ENCODE peak calls at places on chromosome 4, in five cellular contexts. Z is iris pigment epithelial cell; D is stimulated activated CD4-positive, alpha-beta T cell treated with anti-CD3 and anti-CD28 coated beads, Interleukin-1b, Interleukin-23, amount 100 ng/mL, for 24 hours; B is heart right ventricle; U is lung. Y is an unnamed sample.

GRCh38 chr4:4787421-4787820 is 72.0 kb upstream of the MSX1 start:
- DNase-seq in Z (no peak), D (no peak), B (no peak), U (no peak), Y (no peak)

GRCh38 chr4:155638195-155638960 is 28.3 kb upstream of the GUCY1A1 start:
- DNase-seq in Z (no peak), D (no peak), B (no peak), U (no peak), Y (no peak)

GRCh38 chr4:28948501-28948900 is 1771.7 kb upstream of the PCDH7 start:
- DNase-seq in Z (peak), D (no peak), B (no peak), U (no peak), Y (no peak)

GRCh38 chr4:139419388-139419914 is 34.5 kb upstream of the RAB33B start:
- DNase-seq in Z (peak), D (no peak), B (peak), U (peak), Y (peak)

GRCh38 chr4:17347445-17347844 is 164.4 kb downstream of the QDPR start:
- DNase-seq in Z (peak), D (no peak), B (peak), U (no peak), Y (peak)

GRCh38 chr4:19178835-19179234 is 1072.9 kb upstream of the SLIT2 start:
- DNase-seq in Z (no peak), D (no peak), B (peak), U (no peak), Y (no peak)

GRCh38 chr4:38310446-38311043 is 350.3 kb downstream of the PTTG2 start:
- DNase-seq in Z (no peak), D (peak), B (no peak), U (no peak), Y (no peak)

GRCh38 chr4:8370835-8371234 is 69.7 kb downstream of the ACOX3 start:
- DNase-seq in Z (no peak), D (no peak), B (peak), U (no peak), Y (no peak)

GRCh38 chr4:8817081-8817812 is 54.4 kb downstream of the HMX1 start:
- DNase-seq in Z (no peak), D (no peak), B (no peak), U (no peak), Y (no peak)

GRCh38 chr4:151099976-151100417 is 569 bp downstream of the RPS3A start:
- DNase-seq in Z (peak), D (no peak), B (no peak), U (no peak), Y (peak)

GRCh38 chr4:40842318-40842717 is 92.6 kb downstream of the NSUN7 start:
- DNase-seq in Z (no peak), D (no peak), B (peak), U (no peak), Y (no peak)

GRCh38 chr4:156941940-156942548 is 29.6 kb downstream of the PDGFC start:
- DNase-seq in Z (peak), D (no peak), B (peak), U (peak), Y (peak)

GRCh38 chr4:148015058-148015457 is 283.2 kb downstream of the ARHGAP10 start:
- DNase-seq in Z (peak), D (no peak), B (no peak), U (no peak), Y (no peak)

GRCh38 chr4:33911951-33912350 is 2332.4 kb downstream of the ARAP2 start:
- DNase-seq in Z (no peak), D (no peak), B (no peak), U (no peak), Y (peak)

GRCh38 chr4:139641218-139641617 is 24.4 kb upstream of the MGST2 start:
- DNase-seq in Z (peak), D (no peak), B (no peak), U (no peak), Y (peak)

GRCh38 chr4:115670930-115671329 is 557.5 kb upstream of the NDST4 start:
- DNase-seq in Z (no peak), D (no peak), B (no peak), U (no peak), Y (no peak)

GRCh38 chr4:103306870-103307345 is 108.8 kb upstream of the CENPE start:
- DNase-seq in Z (no peak), D (no peak), B (peak), U (no peak), Y (no peak)

GRCh38 chr4:8395504-8395903 is 45.0 kb downstream of the ACOX3 start:
- DNase-seq in Z (no peak), D (no peak), B (no peak), U (no peak), Y (no peak)

GRCh38 chr4:158008551-158009218 is 164.1 kb downstream of the GASK1B start:
- DNase-seq in Z (peak), D (no peak), B (peak), U (no peak), Y (peak)

GRCh38 chr4:81166431-81166830 is 48.6 kb downstream of the PRKG2 start:
- DNase-seq in Z (peak), D (no peak), B (no peak), U (no peak), Y (peak)

GRCh38 chr4:150782921-150783320 is 201.0 kb downstream of the MAB21L2 start:
- DNase-seq in Z (peak), D (no peak), B (no peak), U (no peak), Y (peak)

GRCh38 chr4:89158884-89159503 is 47.7 kb downstream of the TIGD2 start:
- DNase-seq in Z (peak), D (no peak), B (no peak), U (no peak), Y (peak)

GRCh38 chr4:71771613-71772012 is 12.3 kb downstream of the GC start:
- DNase-seq in Z (no peak), D (no peak), B (no peak), U (no peak), Y (no peak)

GRCh38 chr4:86549163-86549788 is 44.8 kb upstream of the PTPN13 start:
- DNase-seq in Z (peak), D (no peak), B (no peak), U (no peak), Y (no peak)

GRCh38 chr4:145882594-145882993 is 56.0 kb downstream of the ZNF827 start:
- DNase-seq in Z (no peak), D (no peak), B (no peak), U (no peak), Y (no peak)

GRCh38 chr4:55214172-55214571 is 88.8 kb upstream of the KDR start:
- DNase-seq in Z (peak), D (no peak), B (no peak), U (no peak), Y (no peak)

GRCh38 chr4:78951862-78952472 is 12.7 kb upstream of the PAQR3 start:
- DNase-seq in Z (peak), D (no peak), B (no peak), U (no peak), Y (peak)

GRCh38 chr4:156773648-156774357 is 197.8 kb downstream of the PDGFC start:
- DNase-seq in Z (peak), D (no peak), B (no peak), U (no peak), Y (peak)

GRCh38 chr4:85909851-85910250 is 434.9 kb downstream of the ARHGAP24 start:
- DNase-seq in Z (no peak), D (no peak), B (peak), U (no peak), Y (no peak)

GRCh38 chr4:67875011-67875410 is 8.8 kb downstream of the TMPRSS11D start:
- DNase-seq in Z (peak), D (no peak), B (no peak), U (no peak), Y (peak)

GRCh38 chr4:2907706-2908293 is 55.4 kb downstream of the NOP14 start:
- DNase-seq in Z (no peak), D (no peak), B (no peak), U (no peak), Y (no peak)

GRCh38 chr4:113973349-113973748 is 6.1 kb downstream of the ARSJ start:
- DNase-seq in Z (no peak), D (no peak), B (no peak), U (no peak), Y (no peak)

GRCh38 chr4:16952462-16952871 is 54.0 kb upstream of the LDB2 start:
- DNase-seq in Z (no peak), D (no peak), B (no peak), U (no peak), Y (peak)

GRCh38 chr4:71231073-71231752 is 107.6 kb upstream of the SLC4A4 start:
- DNase-seq in Z (no peak), D (no peak), B (peak), U (peak), Y (peak)

GRCh38 chr4:83392562-83392961 is 57.9 kb upstream of the HPSE start:
- DNase-seq in Z (no peak), D (no peak), B (no peak), U (no peak), Y (no peak)

GRCh38 chr4:169345207-169345788 is 74.5 kb upstream of the SH3RF1 start:
- DNase-seq in Z (peak), D (no peak), B (no peak), U (no peak), Y (peak)

GRCh38 chr4:111650553-111651183 is 494.6 kb upstream of the FAM241A start:
- DNase-seq in Z (no peak), D (no peak), B (no peak), U (no peak), Y (no peak)

Y was measured in AG10803.